ENCODE peak calls at places on chromosomes 16 and 17, in eight cellular contexts. One of them, this sample, is unnamed.

GRCh38 chr17:36942631-36943125 is 5.4 kb downstream of the LHX1 start:
- DNase-seq in NCI-H345: no peak
- DNase-seq in ureter: no peak
- DNase-seq in effector CD8-positive, alpha-beta T cell: no peak
- DNase-seq in activated CD4-positive, CD25-positive, alpha-beta regulatory T cell treated with anti-CD3 and anti-CD28 coated beads, Interleukin-2, amount 50 U/mL, for 16 hours: no peak
- DNase-seq in stimulated activated CD8-positive, alpha-beta memory T cell treated with anti-CD3 and anti-CD28 coated beads, Interleukin-4, amount 100 ng/mL, for 1 hour: no peak
- DNase-seq in NCI-H1105 treated with DMSO at 0.1 percent for 48 hours: no peak
- DNase-seq in C1 segment of cervical spinal cord: no peak
- DNase-seq in this sample: no peak

GRCh38 chr17:73203135-73203787 is 10.4 kb downstream of the COG1 start:
- DNase-seq in NCI-H345: no peak
- DNase-seq in ureter: no peak
- DNase-seq in effector CD8-positive, alpha-beta T cell: no peak
- DNase-seq in activated CD4-positive, CD25-positive, alpha-beta regulatory T cell treated with anti-CD3 and anti-CD28 coated beads, Interleukin-2, amount 50 U/mL, for 16 hours: no peak
- DNase-seq in stimulated activated CD8-positive, alpha-beta memory T cell treated with anti-CD3 and anti-CD28 coated beads, Interleukin-4, amount 100 ng/mL, for 1 hour: no peak
- DNase-seq in NCI-H1105 treated with DMSO at 0.1 percent for 48 hours: no peak
- DNase-seq in C1 segment of cervical spinal cord: no peak
- DNase-seq in this sample: peak; percentile 50

GRCh38 chr17:63954402-63955063 is 18.2 kb downstream of the SCN4A start:
- DNase-seq in NCI-H345: peak; percentile 17
- DNase-seq in ureter: no peak
- DNase-seq in effector CD8-positive, alpha-beta T cell: peak; percentile 9
- DNase-seq in activated CD4-positive, CD25-positive, alpha-beta regulatory T cell treated with anti-CD3 and anti-CD28 coated beads, Interleukin-2, amount 50 U/mL, for 16 hours: no peak
- DNase-seq in stimulated activated CD8-positive, alpha-beta memory T cell treated with anti-CD3 and anti-CD28 coated beads, Interleukin-4, amount 100 ng/mL, for 1 hour: no peak
- DNase-seq in NCI-H1105 treated with DMSO at 0.1 percent for 48 hours: peak; percentile 17
- DNase-seq in C1 segment of cervical spinal cord: no peak
- DNase-seq in this sample: peak; percentile 57

GRCh38 chr16:79062336-79062735 is 538.2 kb downstream of the MAF start:
- DNase-seq in NCI-H345: no peak
- DNase-seq in ureter: no peak
- DNase-seq in effector CD8-positive, alpha-beta T cell: no peak
- DNase-seq in activated CD4-positive, CD25-positive, alpha-beta regulatory T cell treated with anti-CD3 and anti-CD28 coated beads, Interleukin-2, amount 50 U/mL, for 16 hours: no peak
- DNase-seq in stimulated activated CD8-positive, alpha-beta memory T cell treated with anti-CD3 and anti-CD28 coated beads, Interleukin-4, amount 100 ng/mL, for 1 hour: no peak
- DNase-seq in NCI-H1105 treated with DMSO at 0.1 percent for 48 hours: no peak
- DNase-seq in C1 segment of cervical spinal cord: no peak
- DNase-seq in this sample: peak; percentile 88

GRCh38 chr17:63988741-63989621 is 9.2 kb upstream of the PRR29 start:
- DNase-seq in NCI-H345: no peak
- DNase-seq in ureter: no peak
- DNase-seq in effector CD8-positive, alpha-beta T cell: no peak
- DNase-seq in activated CD4-positive, CD25-positive, alpha-beta regulatory T cell treated with anti-CD3 and anti-CD28 coated beads, Interleukin-2, amount 50 U/mL, for 16 hours: no peak
- DNase-seq in stimulated activated CD8-positive, alpha-beta memory T cell treated with anti-CD3 and anti-CD28 coated beads, Interleukin-4, amount 100 ng/mL, for 1 hour: no peak
- DNase-seq in NCI-H1105 treated with DMSO at 0.1 percent for 48 hours: no peak
- DNase-seq in C1 segment of cervical spinal cord: no peak
- DNase-seq in this sample: no peak

GRCh38 chr16:82024274-82024673 is 10.8 kb upstream of the HSD17B2 start:
- DNase-seq in NCI-H345: no peak
- DNase-seq in ureter: no peak
- DNase-seq in effector CD8-positive, alpha-beta T cell: no peak
- DNase-seq in activated CD4-positive, CD25-positive, alpha-beta regulatory T cell treated with anti-CD3 and anti-CD28 coated beads, Interleukin-2, amount 50 U/mL, for 16 hours: no peak
- DNase-seq in stimulated activated CD8-positive, alpha-beta memory T cell treated with anti-CD3 and anti-CD28 coated beads, Interleukin-4, amount 100 ng/mL, for 1 hour: no peak
- DNase-seq in NCI-H1105 treated with DMSO at 0.1 percent for 48 hours: no peak
- DNase-seq in C1 segment of cervical spinal cord: no peak
- DNase-seq in this sample: no peak

GRCh38 chr16:88279998-88280397 is 102.8 kb upstream of the ZNF469 start:
- DNase-seq in NCI-H345: no peak
- DNase-seq in ureter: no peak
- DNase-seq in effector CD8-positive, alpha-beta T cell: no peak
- DNase-seq in activated CD4-positive, CD25-positive, alpha-beta regulatory T cell treated with anti-CD3 and anti-CD28 coated beads, Interleukin-2, amount 50 U/mL, for 16 hours: no peak
- DNase-seq in stimulated activated CD8-positive, alpha-beta memory T cell treated with anti-CD3 and anti-CD28 coated beads, Interleukin-4, amount 100 ng/mL, for 1 hour: no peak
- DNase-seq in NCI-H1105 treated with DMSO at 0.1 percent for 48 hours: no peak
- DNase-seq in C1 segment of cervical spinal cord: no peak
- DNase-seq in this sample: no peak

GRCh38 chr16:27482397-27483082 is 67.2 kb downstream of the GTF3C1 start:
- DNase-seq in NCI-H345: no peak
- DNase-seq in ureter: no peak
- DNase-seq in effector CD8-positive, alpha-beta T cell: no peak
- DNase-seq in activated CD4-positive, CD25-positive, alpha-beta regulatory T cell treated with anti-CD3 and anti-CD28 coated beads, Interleukin-2, amount 50 U/mL, for 16 hours: no peak
- DNase-seq in stimulated activated CD8-positive, alpha-beta memory T cell treated with anti-CD3 and anti-CD28 coated beads, Interleukin-4, amount 100 ng/mL, for 1 hour: no peak
- DNase-seq in NCI-H1105 treated with DMSO at 0.1 percent for 48 hours: no peak
- DNase-seq in C1 segment of cervical spinal cord: no peak
- DNase-seq in this sample: no peak

GRCh38 chr17:22171631-22172030 is 479.3 kb downstream of the KCNJ18 start:
- DNase-seq in NCI-H345: no peak
- DNase-seq in ureter: no peak
- DNase-seq in effector CD8-positive, alpha-beta T cell: no peak
- DNase-seq in activated CD4-positive, CD25-positive, alpha-beta regulatory T cell treated with anti-CD3 and anti-CD28 coated beads, Interleukin-2, amount 50 U/mL, for 16 hours: no peak
- DNase-seq in stimulated activated CD8-positive, alpha-beta memory T cell treated with anti-CD3 and anti-CD28 coated beads, Interleukin-4, amount 100 ng/mL, for 1 hour: no peak
- DNase-seq in NCI-H1105 treated with DMSO at 0.1 percent for 48 hours: no peak
- DNase-seq in C1 segment of cervical spinal cord: no peak
- DNase-seq in this sample: no peak